ENCODE peak calls at places on chromosomes 3 and 15, in eight cellular contexts. One of them, this sample, is unnamed.

GRCh38 chr3:106282931-106283330 is 414.1 kb upstream of the CBLB start:
- DNase-seq in globus pallidus: no peak
- DNase-seq in GDM1: no peak
- DNase-seq in stimulated activated CD8-positive, alpha-beta memory T cell treated with anti-CD3 and anti-CD28 coated beads, Interleukin-7, amount 100 ng/mL, for 48 hours: no peak
- DNase-seq in LoVo: no peak
- DNase-seq in retina: no peak
- DNase-seq in H4: no peak
- DNase-seq in neural crest cell: no peak
- DNase-seq in this sample: no peak

GRCh38 chr15:26126819-26127387 is 263.8 kb upstream of the ATP10A start:
- DNase-seq in globus pallidus: no peak
- DNase-seq in GDM1: no peak
- DNase-seq in stimulated activated CD8-positive, alpha-beta memory T cell treated with anti-CD3 and anti-CD28 coated beads, Interleukin-7, amount 100 ng/mL, for 48 hours: no peak
- DNase-seq in LoVo: no peak
- DNase-seq in retina: no peak
- DNase-seq in H4: no peak
- DNase-seq in neural crest cell: no peak
- DNase-seq in this sample: no peak

GRCh38 chr3:54962200-54962599 is 34.3 kb upstream of the LRTM1 start:
- DNase-seq in globus pallidus: no peak
- DNase-seq in GDM1: no peak
- DNase-seq in stimulated activated CD8-positive, alpha-beta memory T cell treated with anti-CD3 and anti-CD28 coated beads, Interleukin-7, amount 100 ng/mL, for 48 hours: no peak
- DNase-seq in LoVo: no peak
- DNase-seq in retina: no peak
- DNase-seq in H4: no peak
- DNase-seq in neural crest cell: no peak
- DNase-seq in this sample: no peak

GRCh38 chr3:178443634-178444033 is 92.6 kb upstream of the KCNMB2 start:
- DNase-seq in globus pallidus: no peak
- DNase-seq in GDM1: no peak
- DNase-seq in stimulated activated CD8-positive, alpha-beta memory T cell treated with anti-CD3 and anti-CD28 coated beads, Interleukin-7, amount 100 ng/mL, for 48 hours: no peak
- DNase-seq in LoVo: no peak
- DNase-seq in retina: no peak
- DNase-seq in H4: no peak
- DNase-seq in neural crest cell: no peak
- DNase-seq in this sample: no peak

GRCh38 chr15:29788433-29789034 is 33.7 kb downstream of the TJP1 start:
- DNase-seq in globus pallidus: no peak
- DNase-seq in GDM1: no peak
- DNase-seq in stimulated activated CD8-positive, alpha-beta memory T cell treated with anti-CD3 and anti-CD28 coated beads, Interleukin-7, amount 100 ng/mL, for 48 hours: no peak
- DNase-seq in LoVo: no peak
- DNase-seq in retina: no peak
- DNase-seq in H4: no peak
- DNase-seq in neural crest cell: no peak
- DNase-seq in this sample: no peak

GRCh38 chr15:85941186-85941855 is 138.3 kb upstream of the AGBL1 start:
- DNase-seq in globus pallidus: no peak
- DNase-seq in GDM1: no peak
- DNase-seq in stimulated activated CD8-positive, alpha-beta memory T cell treated with anti-CD3 and anti-CD28 coated beads, Interleukin-7, amount 100 ng/mL, for 48 hours: no peak
- DNase-seq in LoVo: no peak
- DNase-seq in retina: no peak
- DNase-seq in H4: peak
- DNase-seq in neural crest cell: no peak
- DNase-seq in this sample: no peak

GRCh38 chr3:114451561-114452018 is 157.8 kb downstream of the TIGIT start:
- DNase-seq in globus pallidus: peak
- DNase-seq in GDM1: no peak
- DNase-seq in stimulated activated CD8-positive, alpha-beta memory T cell treated with anti-CD3 and anti-CD28 coated beads, Interleukin-7, amount 100 ng/mL, for 48 hours: no peak
- DNase-seq in LoVo: no peak
- DNase-seq in retina: peak
- DNase-seq in H4: peak
- DNase-seq in neural crest cell: no peak
- DNase-seq in this sample: peak

GRCh38 chr3:63047068-63047467 is 171.9 kb upstream of the CADPS start:
- DNase-seq in globus pallidus: no peak
- DNase-seq in GDM1: no peak
- DNase-seq in stimulated activated CD8-positive, alpha-beta memory T cell treated with anti-CD3 and anti-CD28 coated beads, Interleukin-7, amount 100 ng/mL, for 48 hours: no peak
- DNase-seq in LoVo: no peak
- DNase-seq in retina: no peak
- DNase-seq in H4: no peak
- DNase-seq in neural crest cell: no peak
- DNase-seq in this sample: no peak

GRCh38 chr15:45167631-45168205 is 20.0 kb downstream of the SHF start:
- DNase-seq in globus pallidus: no peak
- DNase-seq in GDM1: no peak
- DNase-seq in stimulated activated CD8-positive, alpha-beta memory T cell treated with anti-CD3 and anti-CD28 coated beads, Interleukin-7, amount 100 ng/mL, for 48 hours: no peak
- DNase-seq in LoVo: no peak
- DNase-seq in retina: no peak
- DNase-seq in H4: no peak
- DNase-seq in neural crest cell: no peak
- DNase-seq in this sample: no peak

GRCh38 chr3:103082501-103082900 is 647.7 kb downstream of the ZPLD1 start:
- DNase-seq in globus pallidus: no peak
- DNase-seq in GDM1: no peak
- DNase-seq in stimulated activated CD8-positive, alpha-beta memory T cell treated with anti-CD3 and anti-CD28 coated beads, Interleukin-7, amount 100 ng/mL, for 48 hours: no peak
- DNase-seq in LoVo: no peak
- DNase-seq in retina: no peak
- DNase-seq in H4: no peak
- DNase-seq in neural crest cell: no peak
- DNase-seq in this sample: no peak

GRCh38 chr3:190486201-190486865 is 27.6 kb upstream of the IL1RAP start:
- DNase-seq in globus pallidus: no peak
- DNase-seq in GDM1: peak
- DNase-seq in stimulated activated CD8-positive, alpha-beta memory T cell treated with anti-CD3 and anti-CD28 coated beads, Interleukin-7, amount 100 ng/mL, for 48 hours: no peak
- DNase-seq in LoVo: no peak
- DNase-seq in retina: no peak
- DNase-seq in H4: peak
- DNase-seq in neural crest cell: no peak
- DNase-seq in this sample: no peak

GRCh38 chr15:50248994-50249586 is 16.4 kb downstream of the HDC start:
- DNase-seq in globus pallidus: no peak
- DNase-seq in GDM1: no peak
- DNase-seq in stimulated activated CD8-positive, alpha-beta memory T cell treated with anti-CD3 and anti-CD28 coated beads, Interleukin-7, amount 100 ng/mL, for 48 hours: no peak
- DNase-seq in LoVo: no peak
- DNase-seq in retina: no peak
- DNase-seq in H4: no peak
- DNase-seq in neural crest cell: no peak
- DNase-seq in this sample: no peak

GRCh38 chr3:123584284-123584987 is 417 bp downstream of the HACD2 start:
- DNase-seq in globus pallidus: peak
- DNase-seq in GDM1: no peak
- DNase-seq in stimulated activated CD8-positive, alpha-beta memory T cell treated with anti-CD3 and anti-CD28 coated beads, Interleukin-7, amount 100 ng/mL, for 48 hours: no peak
- DNase-seq in LoVo: no peak
- DNase-seq in retina: peak
- DNase-seq in H4: no peak
- DNase-seq in neural crest cell: no peak
- DNase-seq in this sample: peak

GRCh38 chr3:88809993-88810392 is 297.4 kb upstream of the EPHA3 start:
- DNase-seq in globus pallidus: no peak
- DNase-seq in GDM1: no peak
- DNase-seq in stimulated activated CD8-positive, alpha-beta memory T cell treated with anti-CD3 and anti-CD28 coated beads, Interleukin-7, amount 100 ng/mL, for 48 hours: no peak
- DNase-seq in LoVo: no peak
- DNase-seq in retina: no peak
- DNase-seq in H4: no peak
- DNase-seq in neural crest cell: no peak
- DNase-seq in this sample: no peak

GRCh38 chr3:57252404-57252803 is 24.9 kb downstream of the APPL1 start:
- DNase-seq in globus pallidus: no peak
- DNase-seq in GDM1: no peak
- DNase-seq in stimulated activated CD8-positive, alpha-beta memory T cell treated with anti-CD3 and anti-CD28 coated beads, Interleukin-7, amount 100 ng/mL, for 48 hours: no peak
- DNase-seq in LoVo: no peak
- DNase-seq in retina: no peak
- DNase-seq in H4: no peak
- DNase-seq in neural crest cell: no peak
- DNase-seq in this sample: no peak

GRCh38 chr15:40957581-40958051 is 4.3 kb downstream of the CHAC1 start:
- DNase-seq in globus pallidus: peak
- DNase-seq in GDM1: no peak
- DNase-seq in stimulated activated CD8-positive, alpha-beta memory T cell treated with anti-CD3 and anti-CD28 coated beads, Interleukin-7, amount 100 ng/mL, for 48 hours: no peak
- DNase-seq in LoVo: no peak
- DNase-seq in retina: no peak
- DNase-seq in H4: no peak
- DNase-seq in neural crest cell: no peak
- DNase-seq in this sample: peak

This sample was measured in body of pancreas.